ENCODE peak calls at places on chromosomes 7 and 10, in nine cellular contexts. C, R, N, L, K, G, V, M and W are unnamed samples.
A peak's percentile ranks its signal among the peaks of the same experiment; 100 is the strongest.

GRCh38 chr10:76352300-76352699 is 920.9 kb downstream of the LRMDA start:
- DNase-seq in C (no peak), R (no peak), N (no peak), L (no peak), K (no peak), G (no peak), V (no peak), M (no peak), W (no peak)

GRCh38 chr10:68079434-68079833 is 4.4 kb upstream of the HERC4 start:
- DNase-seq in C (no peak), R (no peak), N (no peak), L (no peak), K (no peak), G (no peak), V (no peak), M (no peak), W (no peak)

GRCh38 chr7:146894927-146895326 is 778.3 kb downstream of the CNTNAP2 start:
- DNase-seq in C (no peak), R (no peak), N (no peak), L (no peak), K (no peak), G (no peak), V (no peak), M (no peak), W (no peak)

GRCh38 chr10:32459072-32459703 is 13.2 kb downstream of the CCDC7 start:
- DNase-seq in C (no peak), R (no peak), N (no peak), L (no peak), K (no peak), G (no peak), V (no peak), M (no peak), W (no peak)

GRCh38 chr10:37748170-37748569 is 109.2 kb downstream of the ZNF248 start:
- DNase-seq in C (no peak), R (no peak), N (no peak), L (no peak), K (no peak), G (no peak), V (no peak), M (no peak), W (no peak)

GRCh38 chr10:72416661-72417060 is 61.9 kb upstream of the DNAJB12 start:
- DNase-seq in C (no peak), R (no peak), N (no peak), L (no peak), K (no peak), G (no peak), V (no peak), M (no peak), W (no peak)

GRCh38 chr7:102122026-102122425 is 164.6 kb upstream of the SH2B2 start:
- DNase-seq in C (no peak), R (no peak), N (no peak), L (no peak), K (no peak), G (no peak), V (no peak), M (no peak), W (no peak)

GRCh38 chr7:129122086-129122750 is 22.3 kb upstream of the TSPAN33 start:
- DNase-seq in C (no peak), R (no peak), N (no peak), L (no peak), K (no peak), G (no peak), V (no peak), M (no peak), W (no peak)

GRCh38 chr10:89640242-89640641 is 4.8 kb downstream of the PANK1 start:
- DNase-seq in C (no peak), R (no peak), N (no peak), L (no peak), K (no peak), G (no peak), V (no peak), M (no peak), W (no peak)

GRCh38 chr10:55747244-55747643 is 613.8 kb downstream of the ZWINT start:
- DNase-seq in C (no peak), R (no peak), N (no peak), L (no peak), K (no peak), G (no peak), V (no peak), M (peak; percentile 24), W (no peak)

GRCh38 chr7:26858735-26859134 is 5.7 kb downstream of the SKAP2 start:
- DNase-seq in C (no peak), R (no peak), N (no peak), L (no peak), K (no peak), G (no peak), V (no peak), M (no peak), W (no peak)
- H3K27ac ChIP-seq in C (no peak overlapping the region), R (peak overlapping the region; percentile 30), N (no peak overlapping the region), L (no peak overlapping the region), K (no peak overlapping the region), G (no peak overlapping the region), V (no peak overlapping the region), M (peak overlapping the region; percentile 71), W (no peak overlapping the region)

GRCh38 chr10:110858297-110858934 is 13.3 kb upstream of the PDCD4 start:
- DNase-seq in C (no peak), R (no peak), N (no peak), L (no peak), K (no peak), G (no peak), V (no peak), M (peak; percentile 66), W (no peak)
- H3K27ac ChIP-seq in C (no peak overlapping the region), R (peak overlapping the region; percentile 83), N (no peak overlapping the region), L (peak overlapping the region; percentile 76), K (no peak overlapping the region), G (peak overlapping the region; percentile 75), V (peak overlapping the region; percentile 48), M (peak overlapping the region; percentile 90), W (peak overlapping the region; percentile 83)

GRCh38 chr10:6108631-6109443 is 20.0 kb downstream of the RBM17 start:
- DNase-seq in C (no peak), R (no peak), N (no peak), L (no peak), K (no peak), G (no peak), V (no peak), M (no peak), W (no peak)
- H3K27ac ChIP-seq in C (no peak overlapping the region), R (no peak overlapping the region), N (no peak overlapping the region), L (no peak overlapping the region), K (no peak overlapping the region), G (no peak overlapping the region), V (no peak overlapping the region), M (no peak overlapping the region), W (no peak overlapping the region)

DNA sequence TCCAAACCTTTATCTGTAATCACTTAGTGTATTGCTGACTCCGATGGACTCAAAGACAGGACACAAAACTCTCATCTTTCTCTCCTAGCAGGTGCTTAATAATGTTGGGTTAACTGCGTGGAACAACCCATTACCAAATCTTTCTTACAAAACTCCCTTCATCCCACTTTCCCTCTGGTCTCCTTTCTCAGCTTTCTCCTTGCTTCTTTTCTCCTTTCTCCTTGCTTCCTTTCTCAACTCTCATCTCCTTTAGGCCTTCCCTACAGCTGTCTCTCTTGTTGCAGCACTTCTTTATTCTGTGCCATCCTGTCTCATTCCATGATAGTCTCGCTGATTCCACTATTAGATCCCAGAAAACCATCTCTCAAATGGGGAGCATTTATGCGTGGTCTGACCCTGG is 67.5 kb downstream of the TNS3 start:
- DNase-seq in C (no peak), R (no peak), N (no peak), L (no peak), K (no peak), G (no peak), V (no peak), M (no peak), W (no peak)
- H3K27ac ChIP-seq in C (no peak overlapping the region), R (peak overlapping the region; percentile 3), N (peak overlapping the region; percentile 53), L (peak overlapping the region; percentile 1), K (no peak overlapping the region), G (no peak overlapping the region), V (no peak overlapping the region), M (peak overlapping the region; percentile 73), W (peak overlapping the region; percentile 46)

DNA sequence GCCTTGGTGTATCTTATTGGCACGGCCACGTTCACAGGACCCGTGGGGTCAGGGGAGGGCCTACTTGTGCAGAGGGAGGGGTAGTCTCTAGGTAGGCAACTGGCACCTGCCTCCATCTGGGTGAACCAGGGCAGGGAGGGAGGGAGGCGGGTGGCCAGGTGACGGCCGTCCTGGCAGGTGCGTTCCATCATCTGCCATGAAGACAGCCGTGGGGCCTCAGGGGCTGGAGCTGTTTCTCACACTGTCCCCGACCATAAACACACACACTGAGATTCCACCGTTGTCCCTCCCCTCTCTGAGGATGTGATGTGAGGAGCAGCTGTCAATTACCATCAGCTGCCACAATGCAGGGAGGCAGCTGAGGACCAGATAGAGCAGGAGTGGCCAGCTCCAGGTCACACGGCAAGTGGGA is 32.8 kb downstream of the ZMIZ1 start:
- DNase-seq in C (no peak), R (no peak), N (no peak), L (no peak), K (no peak), G (peak; percentile 47), V (peak; percentile 73), M (no peak), W (no peak)
- H3K27ac ChIP-seq in C (no peak overlapping the region), R (peak overlapping the region; percentile 79), N (peak overlapping the region; percentile 93), L (peak overlapping the region; percentile 85), K (peak overlapping the region; percentile 67), G (peak overlapping the region; percentile 19), V (no peak overlapping the region), M (peak overlapping the region; percentile 88), W (peak overlapping the region; percentile 72)